ENCODE peak calls at places on chromosomes 4 and X, in eight cellular contexts. Q is cardiac muscle cell, S is heart left ventricle, G is Caco-2, J is retinal pigment epithelial cell, W is fibroblast of mammary gland, E is transverse colon, L is esophagus squamous epithelium. C is an unnamed sample.

GRCh38 chr4:169050308-169050707 is 40.3 kb upstream of the CBR4 start:
- DNase-seq in G (no peak), W (no peak), J (no peak), L (no peak), E (no peak), Q (no peak), S (no peak), C (peak)

GRCh38 chr4:142091085-142091513 is 454.7 kb downstream of the IL15 start:
- DNase-seq in G (no peak), S (no peak), E (no peak), W (peak), Q (no peak), J (peak), L (no peak), C (peak)

GRCh38 chr4:16090306-16090705 is 6.5 kb upstream of the PROM1 start:
- DNase-seq in E (no peak), S (no peak), L (no peak), Q (no peak), G (no peak), W (no peak), J (no peak), C (no peak)

GRCh38 chrX:70264784-70265183 is 3.4 kb upstream of the ARR3 start:
- DNase-seq in J (no peak), E (no peak), L (no peak), G (no peak), Q (peak), S (no peak), W (peak), C (peak)

GRCh38 chr4:122854444-122854843 is 27.8 kb downstream of the FGF2 start:
- DNase-seq in L (no peak), J (no peak), E (no peak), G (no peak), Q (no peak), S (no peak), W (peak), C (no peak)

GRCh38 chrX:47206316-47206715 is 12.2 kb upstream of the CDK16 start:
- DNase-seq in J (no peak), W (no peak), S (no peak), E (no peak), G (no peak), L (no peak), Q (no peak), C (peak)

GRCh38 chr4:15479089-15479912 is 9.6 kb downstream of the CC2D2A start:
- DNase-seq in W (peak), G (peak), Q (peak), L (no peak), E (no peak), S (no peak), J (no peak), C (peak)

GRCh38 chrX:84108589-84108988 is 79.4 kb downstream of the RPS6KA6 start:
- DNase-seq in G (no peak), E (peak), Q (no peak), S (no peak), W (no peak), L (no peak), J (no peak), C (no peak)

GRCh38 chrX:2692221-2693122 is 1.4 kb downstream of the CD99 start:
- DNase-seq in Q (peak), S (peak), J (no peak), L (no peak), E (peak), W (peak), G (no peak), C (peak)

GRCh38 chrX:36266155-36266554 is 346.6 kb downstream of the CFAP47 start:
- DNase-seq in Q (no peak), W (no peak), J (no peak), G (no peak), S (no peak), E (no peak), L (no peak), C (no peak)

GRCh38 chrX:30572004-30572403 is 5.6 kb downstream of the TASL start:
- DNase-seq in W (no peak), J (no peak), L (no peak), S (no peak), Q (no peak), G (no peak), E (no peak), C (no peak)

GRCh38 chrX:107674480-107675364 is 46.4 kb downstream of the PRPS1 start:
- DNase-seq in G (no peak), L (peak), S (peak), Q (no peak), W (peak), J (no peak), E (peak), C (peak)

GRCh38 chr4:81040175-81040659 is 9.7 kb downstream of the BMP3 start:
- DNase-seq in J (no peak), W (peak), S (no peak), L (no peak), G (no peak), Q (peak), E (no peak), C (peak)

GRCh38 chr4:16692021-16692420 is 206.4 kb downstream of the LDB2 start:
- DNase-seq in Q (no peak), E (no peak), L (no peak), J (no peak), W (peak), S (no peak), G (no peak), C (peak)

GRCh38 chrX:53441531-53442321 is 7.6 kb upstream of the HSD17B10 start:
- DNase-seq in S (peak), J (no peak), L (peak), G (peak), W (peak), E (peak), Q (peak), C (peak)

GRCh38 chr4:116499-116898 is 7.8 kb upstream of the ZNF718 start:
- DNase-seq in W (no peak), S (no peak), L (no peak), E (no peak), J (no peak), Q (no peak), G (no peak), C (no peak)

GRCh38 chr4:122687450-122688121 is 44.9 kb upstream of the BBS12 start:
- DNase-seq in L (no peak), W (no peak), Q (peak), S (no peak), G (no peak), E (no peak), J (no peak), C (peak)

GRCh38 chrX:121987163-121987562 is 939.8 kb downstream of the GLUD2 start:
- DNase-seq in G (no peak), E (no peak), J (no peak), L (no peak), W (peak), Q (no peak), S (no peak), C (peak)

GRCh38 chr4:18322111-18322510 is 300.6 kb upstream of the LCORL start:
- DNase-seq in Q (no peak), G (no peak), S (no peak), J (no peak), W (no peak), L (no peak), E (no peak), C (no peak)

GRCh38 chr4:52606766-52607165 is 52.3 kb downstream of the USP46 start:
- DNase-seq in E (no peak), J (no peak), S (no peak), W (no peak), Q (no peak), L (no peak), G (no peak), C (no peak)

GRCh38 chr4:109184421-109184956 is 118.0 kb downstream of the COL25A1 start:
- DNase-seq in J (no peak), Q (no peak), G (no peak), E (no peak), W (no peak), S (no peak), L (no peak), C (peak)

GRCh38 chr4:7458477-7458876 is 23.7 kb upstream of the PSAPL1 start:
- DNase-seq in W (no peak), G (no peak), L (no peak), S (no peak), E (no peak), J (no peak), Q (no peak), C (no peak)
- H3K4me3 ChIP-seq in W (no peak), G (no peak), L (no peak), S (no peak), E (no peak), J (no peak), Q (no peak), C (no peak)

GRCh38 chrX:33324099-33324498 is 112.8 kb upstream of the DMD start:
- DNase-seq in L (no peak), G (no peak), J (no peak), E (no peak), S (no peak), Q (no peak), W (no peak), C (no peak)
- TF ChIP-seq CTCF in L (no peak), G (no peak), J (peak), E (no peak), S (no peak), Q (no peak), W (peak), C (no peak)

DNA sequence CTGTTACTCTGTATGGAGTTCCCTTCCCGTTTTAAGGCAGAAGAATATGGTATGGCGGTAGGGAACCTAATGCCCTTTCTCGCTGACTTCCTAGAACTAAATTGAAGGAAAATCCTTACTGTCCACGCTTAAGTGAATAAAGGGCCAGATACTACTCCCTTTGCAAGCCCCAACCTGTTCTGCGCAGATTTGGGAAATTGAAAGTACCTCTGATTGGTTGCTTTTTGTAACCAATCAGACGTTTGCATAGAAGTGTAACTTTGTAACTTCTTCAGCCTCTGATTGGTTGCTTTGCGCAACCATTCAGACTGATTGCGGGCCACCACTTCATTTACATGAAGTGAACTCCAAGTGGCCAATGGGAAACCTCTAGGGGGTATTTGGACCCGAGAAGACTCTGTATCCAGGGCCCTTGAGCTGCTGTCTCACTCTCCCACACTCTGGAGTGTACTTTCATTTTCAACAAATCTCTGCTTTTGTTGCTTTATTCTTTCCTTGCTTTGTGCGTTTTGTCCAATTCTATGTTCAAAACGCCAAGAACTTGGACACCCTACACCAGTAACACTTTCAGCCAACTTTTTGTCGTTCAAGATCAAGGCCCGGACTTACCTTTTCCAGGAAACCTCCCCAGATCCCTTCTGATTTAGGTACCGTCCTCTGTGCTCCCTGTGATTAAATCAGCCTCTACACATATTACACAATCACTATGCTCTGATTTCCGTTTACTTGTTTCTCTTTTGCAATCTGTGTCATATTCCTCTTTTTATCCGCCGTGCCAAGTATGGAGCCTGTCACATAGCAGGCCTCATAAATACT is 1.0 kb upstream of the TMEM33 start:
- DNase-seq in S (no peak), J (no peak), W (peak), L (no peak), Q (no peak), E (no peak), G (no peak), C (no peak)
- H3K4me3 ChIP-seq in S (peak), J (peak), W (no peak), L (peak), Q (peak), E (peak), G (peak), C (no peak)

DNA sequence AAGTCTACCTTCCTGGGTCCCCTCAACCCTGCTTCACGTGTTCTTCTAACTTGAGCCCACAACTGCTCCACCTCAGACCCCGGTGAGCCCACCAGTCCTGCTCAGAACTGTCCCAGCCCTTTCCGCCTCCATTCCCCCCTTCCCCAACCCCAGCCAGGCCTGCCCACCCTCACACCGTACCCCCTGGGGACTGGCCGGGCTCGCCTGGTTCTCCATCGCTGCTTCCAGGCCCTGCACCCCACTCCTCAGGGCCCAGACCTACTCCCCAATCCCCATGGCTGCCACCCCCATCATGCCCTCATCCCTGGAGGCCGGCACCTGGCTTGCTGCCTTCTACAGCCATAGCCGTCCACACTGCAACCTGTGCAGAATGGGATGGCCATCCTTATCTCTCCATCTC is 23.4 kb downstream of the ADRA2C start:
- DNase-seq in G (no peak), S (peak), Q (no peak), L (no peak), E (no peak), W (no peak), J (no peak), C (no peak)
- TF ChIP-seq CTCF in G (no peak), S (no peak), Q (no peak), L (no peak), E (no peak), W (no peak), J (no peak), C (no peak)

C was measured in choroid plexus epithelial cell.